ENCODE peak calls at places on chromosomes 5 and 9, in eight cellular contexts. N is left ventricle myocardium inferior, S is lower leg skin, L is endothelial cell, U is Calu3, W is GM06990, Y is astrocyte of the spinal cord, X is cardiac fibroblast. A is an unnamed sample.

GRCh38 chr5:52177193-52177592 is 610.5 kb upstream of the ITGA1 start:
- DNase-seq in N (no peak), S (no peak), L (no peak), U (no peak), W (no peak), Y (no peak), X (no peak), A (no peak)

GRCh38 chr5:14399054-14399657 is 182.4 kb upstream of the OTULINL start:
- DNase-seq in N (no peak), S (no peak), L (peak), U (no peak), W (no peak), Y (peak), X (peak), A (no peak)

GRCh38 chr5:153516503-153516902 is 26.0 kb downstream of the GRIA1 start:
- DNase-seq in N (no peak), S (no peak), L (no peak), U (no peak), W (no peak), Y (no peak), X (no peak), A (no peak)

GRCh38 chr9:20356392-20357206 is 265.7 kb downstream of the MLLT3 start:
- DNase-seq in N (peak), S (peak), L (peak), U (peak), W (peak), Y (peak), X (peak), A (no peak)

GRCh38 chr5:181044662-181045305 is 4.7 kb downstream of the BTNL9 start:
- DNase-seq in N (peak), S (no peak), L (no peak), U (no peak), W (no peak), Y (no peak), X (peak), A (peak)

GRCh38 chr9:131839281-131840084 is 99.6 kb upstream of the RAPGEF1 start:
- DNase-seq in N (no peak), S (no peak), L (no peak), U (no peak), W (no peak), Y (peak), X (peak), A (no peak)

GRCh38 chr5:9698125-9698848 is 68.1 kb upstream of the TAS2R1 start:
- DNase-seq in N (no peak), S (no peak), L (no peak), U (no peak), W (no peak), Y (no peak), X (no peak), A (no peak)

GRCh38 chr5:172644229-172644628 is 3.2 kb downstream of the NEURL1B start:
- DNase-seq in N (no peak), S (no peak), L (no peak), U (no peak), W (no peak), Y (no peak), X (no peak), A (no peak)

GRCh38 chr9:83670381-83670780 is 37.4 kb downstream of the UBQLN1 start:
- DNase-seq in N (no peak), S (no peak), L (no peak), U (no peak), W (no peak), Y (no peak), X (no peak), A (no peak)

GRCh38 chr9:128128836-128129590 is 1.5 kb upstream of the PTGES2 start:
- DNase-seq in N (no peak), S (no peak), L (no peak), U (no peak), W (no peak), Y (no peak), X (no peak), A (no peak)
- TF ChIP-seq CTCF in N (no peak), S (no peak), L (no peak), U (no peak), W (no peak), Y (no peak), X (no peak), A (no peak)

DNA sequence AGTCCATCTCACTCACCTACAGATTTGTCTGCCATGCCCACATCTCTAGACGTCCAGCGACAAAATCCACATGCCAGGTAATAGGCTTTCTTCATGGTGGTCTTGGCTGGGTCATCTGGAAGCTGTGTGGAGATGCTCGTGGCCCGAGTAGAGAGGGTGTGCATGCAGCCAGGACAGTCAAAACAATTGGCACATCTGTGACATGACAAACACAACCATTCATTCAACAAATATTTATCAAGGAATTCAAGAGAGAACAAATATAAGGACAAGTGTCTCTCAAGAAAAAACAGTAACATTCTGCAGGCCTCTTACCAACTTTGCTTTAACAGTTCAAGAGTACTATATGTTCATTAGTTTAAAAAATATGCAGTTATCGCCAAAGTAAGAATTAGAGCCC is 5.4 kb downstream of the DCTN4 start:
- DNase-seq in N (no peak), S (no peak), L (no peak), U (no peak), W (no peak), Y (no peak), X (no peak), A (no peak)
- TF ChIP-seq CTCF in N (no peak), S (no peak), L (no peak), U (no peak), W (no peak), Y (no peak), X (no peak), A (no peak)

DNA sequence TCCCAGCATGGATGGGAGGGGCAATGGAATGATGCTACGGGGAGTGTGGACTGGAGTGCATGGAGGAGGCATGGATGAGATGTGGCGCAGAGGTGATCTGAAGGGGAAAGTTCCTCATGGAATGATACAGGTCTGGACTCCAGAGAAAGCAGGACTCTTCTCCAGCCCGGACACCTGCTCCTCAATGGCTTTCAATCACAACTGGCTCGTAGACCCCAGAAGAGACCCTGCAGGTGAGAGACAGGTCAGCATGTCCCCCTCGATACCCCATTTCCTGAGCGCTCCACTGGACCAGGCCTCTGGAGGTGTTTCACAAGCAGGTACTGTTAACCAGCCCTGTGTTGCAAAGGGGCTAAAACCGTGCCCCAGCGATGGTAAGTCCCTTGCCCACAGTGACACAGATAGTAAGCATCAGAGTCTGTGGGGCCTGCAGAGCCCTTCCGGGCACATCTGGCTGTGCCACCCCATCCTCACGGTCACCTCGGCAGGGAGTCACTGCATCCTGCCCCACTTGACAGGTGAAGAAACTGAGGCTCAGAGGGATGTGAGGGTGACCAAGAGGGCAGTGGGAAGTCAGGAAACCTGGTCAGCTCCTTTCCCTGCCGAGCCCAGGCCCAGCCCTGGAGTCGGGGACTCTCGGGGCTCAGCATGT is 5.5 kb upstream of the DPM2 start:
- DNase-seq in N (no peak), S (no peak), L (no peak), U (no peak), W (no peak), Y (no peak), X (no peak), A (no peak)
- TF ChIP-seq CTCF in N (no peak), S (no peak), L (no peak), U (no peak), W (no peak), Y (no peak), X (no peak), A (no peak)

GRCh38 chr9:12424243-12424642 is 268.9 kb upstream of the TYRP1 start:
- DNase-seq in N (no peak), S (no peak), L (no peak), U (no peak), W (no peak), Y (no peak), X (no peak), A (no peak)

DNA sequence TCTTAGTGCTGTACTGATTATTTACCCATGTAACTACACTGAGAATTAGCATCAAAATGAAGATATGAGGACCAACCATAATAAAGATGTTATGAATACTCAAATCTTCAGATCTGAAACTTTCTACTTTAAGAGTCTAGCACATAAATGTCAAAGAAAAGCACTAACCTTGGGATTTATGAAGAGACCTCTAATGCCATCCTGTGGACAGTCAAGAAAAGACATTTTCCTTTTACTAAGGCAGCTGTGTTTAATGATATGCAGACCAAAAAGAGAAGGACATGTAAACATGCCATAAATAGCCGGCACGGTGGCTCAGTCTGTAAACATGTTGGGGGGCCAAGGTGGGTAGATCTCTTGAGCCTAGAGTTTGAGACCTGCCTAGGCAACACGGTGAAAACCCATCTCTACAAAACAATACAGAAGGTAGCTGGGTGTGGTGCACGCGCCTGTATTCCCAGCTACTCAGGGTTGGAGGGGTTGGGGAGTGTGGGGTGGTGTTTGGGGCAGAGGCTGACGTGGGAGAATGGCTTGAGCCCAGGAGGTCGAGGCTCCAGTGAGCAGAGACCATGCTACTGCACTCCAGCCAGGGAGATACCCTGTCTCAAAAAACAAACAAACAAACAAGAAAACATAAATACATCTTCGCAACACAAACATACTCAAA is 266.9 kb upstream of the TYRP1 start:
- DNase-seq in N (no peak), S (no peak), L (no peak), U (no peak), W (no peak), Y (peak), X (peak), A (no peak)
- TF ChIP-seq CTCF in N (no peak), S (no peak), L (no peak), U (no peak), W (no peak), Y (no peak), X (no peak), A (peak)

GRCh38 chr9:128419061-128419925 is 1.4 kb upstream of the CERCAM start:
- DNase-seq in N (no peak), S (no peak), L (no peak), U (no peak), W (no peak), Y (no peak), X (peak), A (no peak)
- TF ChIP-seq CTCF in N (no peak), S (no peak), L (no peak), U (no peak), W (no peak), Y (no peak), X (no peak), A (no peak)

GRCh38 chr9:1869843-1870242 is 145.3 kb upstream of the SMARCA2 start:
- DNase-seq in N (no peak), S (no peak), L (peak), U (peak), W (peak), Y (no peak), X (peak), A (no peak)
- TF ChIP-seq CTCF in N (peak), S (no peak), L (peak), U (peak), W (peak), Y (peak), X (peak), A (peak)